ENCODE peak calls at places on chromosomes 6 and 20, in five cellular contexts. E is activated CD4-positive, CD25-positive, alpha-beta regulatory T cell treated with anti-CD3 and anti-CD28 coated beads, Interleukin-2, amount 50 U/mL, for 72 hours; P is Panc1; A is stimulated activated CD8-positive, alpha-beta memory T cell treated with anti-CD3 and anti-CD28 coated beads, Interleukin-2, amount 100 ng/mL, for 1 hour; B is NCI-H2081. X is an unnamed sample.

GRCh38 chr20:33814238-33814712 is 3.1 kb downstream of the CHMP4B start:
- DNase-seq in A (no peak), B (no peak), P (no peak), E (no peak), X (no peak)

GRCh38 chr20:38412877-38413577 is 22.1 kb downstream of the SNHG17 start:
- DNase-seq in B (no peak), A (no peak), P (no peak), E (no peak), X (no peak)

GRCh38 chr6:107697682-107698081 is 126.4 kb downstream of the SCML4 start:
- DNase-seq in B (no peak), P (no peak), A (no peak), E (no peak), X (no peak)

GRCh38 chr6:161353208-161353613 is 79.3 kb upstream of the AGPAT4 start:
- DNase-seq in A (no peak), E (no peak), P (no peak), B (no peak), X (no peak)

GRCh38 chr6:53484409-53485280 is 60.3 kb downstream of the GCLC start:
- DNase-seq in E (peak), A (peak), B (peak), P (peak), X (peak)

GRCh38 chr6:79756496-79756895 is 125.4 kb downstream of the SH3BGRL2 start:
- DNase-seq in B (no peak), E (no peak), A (no peak), P (no peak), X (no peak)

GRCh38 chr20:58407201-58407873 is 18.3 kb downstream of the VAPB start:
- DNase-seq in E (no peak), A (no peak), P (no peak), B (no peak), X (no peak)

GRCh38 chr6:41561386-41561785 is 15.2 kb downstream of the FOXP4 start:
- DNase-seq in B (no peak), P (no peak), E (no peak), A (no peak), X (no peak)

GRCh38 chr6:2029952-2030351 is 215.5 kb downstream of the GMDS start:
- DNase-seq in P (no peak), E (no peak), A (no peak), B (no peak), X (no peak)

GRCh38 chr6:126033696-126034095 is 47.4 kb downstream of the TRMT11 start:
- DNase-seq in B (peak), E (no peak), A (no peak), P (no peak), X (no peak)

GRCh38 chr6:157143885-157144795 is 179.2 kb downstream of the TMEM242 start:
- DNase-seq in A (no peak), E (no peak), B (no peak), P (no peak), X (no peak)

GRCh38 chr6:45436544-45437440 is 59.1 kb upstream of the SUPT3H start:
- DNase-seq in A (no peak), E (no peak), B (no peak), P (no peak), X (no peak)

GRCh38 chr20:32456869-32457421 is 98.8 kb downstream of the ASXL1 start:
- DNase-seq in B (no peak), E (no peak), P (no peak), A (no peak), X (no peak)

GRCh38 chr20:49286689-49287551 is 9.1 kb upstream of the ZNFX1 start:
- DNase-seq in B (peak), P (no peak), E (no peak), A (no peak), X (no peak)

GRCh38 chr20:48298851-48299484 is 513.7 kb upstream of the SULF2 start:
- DNase-seq in E (no peak), P (peak), B (peak), A (no peak), X (no peak)

GRCh38 chr20:38307371-38308046 is 3.6 kb downstream of the BPI start:
- DNase-seq in E (no peak), P (no peak), B (no peak), A (no peak), X (no peak)

GRCh38 chr20:14214046-14214445 is 123.4 kb downstream of the FLRT3 start:
- DNase-seq in A (no peak), E (no peak), P (no peak), B (no peak), X (no peak)

GRCh38 chr6:134464690-134465411 is 146.9 kb upstream of the SGK1 start:
- DNase-seq in E (no peak), B (peak), P (no peak), A (no peak), X (no peak)

GRCh38 chr6:144113366-144113765 is 18.0 kb upstream of the SF3B5 start:
- DNase-seq in A (no peak), E (no peak), P (no peak), B (no peak), X (no peak)

GRCh38 chr6:149499066-149499465 is 14.3 kb upstream of the ZC3H12D start:
- DNase-seq in P (peak), A (no peak), E (no peak), B (no peak), X (no peak)

GRCh38 chr6:81909162-81909561 is 156.7 kb upstream of the TENT5A start:
- DNase-seq in E (no peak), P (no peak), B (no peak), A (no peak), X (no peak)

GRCh38 chr6:170254315-170255213 is 36.3 kb downstream of the DLL1 start:
- DNase-seq in P (no peak), B (no peak), E (no peak), A (no peak), X (no peak)

GRCh38 chr20:5215592-5216304 is 88.9 kb downstream of the CDS2 start:
- DNase-seq in A (no peak), B (no peak), E (no peak), P (no peak), X (no peak)

GRCh38 chr20:57939499-57939898 is 229.7 kb upstream of the PMEPA1 start:
- DNase-seq in P (no peak), E (no peak), A (no peak), B (no peak), X (no peak)

X was measured in activated naive CD4-positive, alpha-beta T cell.